ENCODE peak calls at places on chromosomes 5 and 9, in six cellular contexts. One of them, this sample, is unnamed.

GRCh38 chr9:109953300-109953699 is 173.3 kb downstream of the PALM2AKAP2 start:
- DNase-seq in foreskin fibroblast: no peak
- DNase-seq in Panc1: no peak
- DNase-seq in stimulated activated CD4-positive, alpha-beta T cell treated with anti-CD3 and anti-CD28 coated beads, Interleukin-2, amount 100 ng/mL, for 48 hours: no peak
- DNase-seq in brain microvascular endothelial cell: no peak
- DNase-seq in activated T-cell treated with anti-CD3 and anti-CD28 coated beads, Interleukin-2, amount 50 U/mL, for 48 hours: no peak
- DNase-seq in this sample: no peak

GRCh38 chr5:127941646-127942045 is 141.9 kb upstream of the SLC12A2 start:
- DNase-seq in foreskin fibroblast: peak
- DNase-seq in Panc1: no peak
- DNase-seq in stimulated activated CD4-positive, alpha-beta T cell treated with anti-CD3 and anti-CD28 coated beads, Interleukin-2, amount 100 ng/mL, for 48 hours: no peak
- DNase-seq in brain microvascular endothelial cell: peak
- DNase-seq in activated T-cell treated with anti-CD3 and anti-CD28 coated beads, Interleukin-2, amount 50 U/mL, for 48 hours: no peak
- DNase-seq in this sample: no peak

GRCh38 chr9:4508246-4508906 is 18.1 kb downstream of the SLC1A1 start:
- DNase-seq in foreskin fibroblast: peak
- DNase-seq in Panc1: no peak
- DNase-seq in stimulated activated CD4-positive, alpha-beta T cell treated with anti-CD3 and anti-CD28 coated beads, Interleukin-2, amount 100 ng/mL, for 48 hours: no peak
- DNase-seq in brain microvascular endothelial cell: peak
- DNase-seq in activated T-cell treated with anti-CD3 and anti-CD28 coated beads, Interleukin-2, amount 50 U/mL, for 48 hours: no peak
- DNase-seq in this sample: no peak

GRCh38 chr5:51466214-51466613 is 83.0 kb downstream of the ISL1 start:
- DNase-seq in foreskin fibroblast: no peak
- DNase-seq in Panc1: no peak
- DNase-seq in stimulated activated CD4-positive, alpha-beta T cell treated with anti-CD3 and anti-CD28 coated beads, Interleukin-2, amount 100 ng/mL, for 48 hours: no peak
- DNase-seq in brain microvascular endothelial cell: no peak
- DNase-seq in activated T-cell treated with anti-CD3 and anti-CD28 coated beads, Interleukin-2, amount 50 U/mL, for 48 hours: no peak
- DNase-seq in this sample: no peak

GRCh38 chr5:134911285-134912215 is 6.6 kb downstream of the PCBD2 start:
- DNase-seq in foreskin fibroblast: peak
- DNase-seq in Panc1: no peak
- DNase-seq in stimulated activated CD4-positive, alpha-beta T cell treated with anti-CD3 and anti-CD28 coated beads, Interleukin-2, amount 100 ng/mL, for 48 hours: no peak
- DNase-seq in brain microvascular endothelial cell: no peak
- DNase-seq in activated T-cell treated with anti-CD3 and anti-CD28 coated beads, Interleukin-2, amount 50 U/mL, for 48 hours: no peak
- DNase-seq in this sample: no peak

GRCh38 chr5:51731641-51732040 is 348.4 kb downstream of the ISL1 start:
- DNase-seq in foreskin fibroblast: no peak
- DNase-seq in Panc1: no peak
- DNase-seq in stimulated activated CD4-positive, alpha-beta T cell treated with anti-CD3 and anti-CD28 coated beads, Interleukin-2, amount 100 ng/mL, for 48 hours: no peak
- DNase-seq in brain microvascular endothelial cell: no peak
- DNase-seq in activated T-cell treated with anti-CD3 and anti-CD28 coated beads, Interleukin-2, amount 50 U/mL, for 48 hours: no peak
- DNase-seq in this sample: peak

GRCh38 chr5:142253938-142254895 is 70.6 kb downstream of the SPRY4 start:
- DNase-seq in foreskin fibroblast: peak
- DNase-seq in Panc1: no peak
- DNase-seq in stimulated activated CD4-positive, alpha-beta T cell treated with anti-CD3 and anti-CD28 coated beads, Interleukin-2, amount 100 ng/mL, for 48 hours: no peak
- DNase-seq in brain microvascular endothelial cell: no peak
- DNase-seq in activated T-cell treated with anti-CD3 and anti-CD28 coated beads, Interleukin-2, amount 50 U/mL, for 48 hours: no peak
- DNase-seq in this sample: no peak

GRCh38 chr5:16934669-16935068 is 1.4 kb downstream of the MYO10 start:
- DNase-seq in foreskin fibroblast: no peak
- DNase-seq in Panc1: no peak
- DNase-seq in stimulated activated CD4-positive, alpha-beta T cell treated with anti-CD3 and anti-CD28 coated beads, Interleukin-2, amount 100 ng/mL, for 48 hours: no peak
- DNase-seq in brain microvascular endothelial cell: no peak
- DNase-seq in activated T-cell treated with anti-CD3 and anti-CD28 coated beads, Interleukin-2, amount 50 U/mL, for 48 hours: no peak
- DNase-seq in this sample: no peak

GRCh38 chr5:124660229-124661093 is 86.0 kb downstream of the ZNF608 start:
- DNase-seq in foreskin fibroblast: no peak
- DNase-seq in Panc1: no peak
- DNase-seq in stimulated activated CD4-positive, alpha-beta T cell treated with anti-CD3 and anti-CD28 coated beads, Interleukin-2, amount 100 ng/mL, for 48 hours: no peak
- DNase-seq in brain microvascular endothelial cell: no peak
- DNase-seq in activated T-cell treated with anti-CD3 and anti-CD28 coated beads, Interleukin-2, amount 50 U/mL, for 48 hours: no peak
- DNase-seq in this sample: no peak

GRCh38 chr5:137605377-137605776 is 106.3 kb upstream of the SPOCK1 start:
- DNase-seq in foreskin fibroblast: no peak
- DNase-seq in Panc1: no peak
- DNase-seq in stimulated activated CD4-positive, alpha-beta T cell treated with anti-CD3 and anti-CD28 coated beads, Interleukin-2, amount 100 ng/mL, for 48 hours: no peak
- DNase-seq in brain microvascular endothelial cell: no peak
- DNase-seq in activated T-cell treated with anti-CD3 and anti-CD28 coated beads, Interleukin-2, amount 50 U/mL, for 48 hours: no peak
- DNase-seq in this sample: no peak